ENCODE peak calls at places on chromosomes 11 and 22, in six cellular contexts. One of them, this sample, is unnamed.
A peak's percentile ranks its signal among the peaks of the same experiment; 100 is the strongest.

GRCh38 chr11:73597340-73597955 is 464 bp downstream of the FAM168A start:
- DNase-seq in CD8-positive, alpha-beta T cell: no peak
- DNase-seq in stimulated activated CD4-positive, alpha-beta T cell treated with anti-CD3 and anti-CD28 coated beads, TNF-alpha, amount 100 ng/mL, for 1 hour: no peak
- DNase-seq in hippocampal formation: no peak
- DNase-seq in HL-60: peak; percentile 10
- DNase-seq in thyroid gland: peak; percentile 2
- DNase-seq in this sample: no peak

GRCh38 chr22:46274381-46274780 is 6.6 kb downstream of the TTC38 start:
- DNase-seq in HL-60: no peak
- DNase-seq in stimulated activated CD4-positive, alpha-beta T cell treated with anti-CD3 and anti-CD28 coated beads, TNF-alpha, amount 100 ng/mL, for 1 hour: no peak
- DNase-seq in CD8-positive, alpha-beta T cell: no peak
- DNase-seq in hippocampal formation: no peak
- DNase-seq in thyroid gland: no peak
- DNase-seq in this sample: no peak

GRCh38 chr11:48169706-48170105 is 46.9 kb upstream of the OR4B1 start:
- DNase-seq in stimulated activated CD4-positive, alpha-beta T cell treated with anti-CD3 and anti-CD28 coated beads, TNF-alpha, amount 100 ng/mL, for 1 hour: no peak
- DNase-seq in HL-60: no peak
- DNase-seq in hippocampal formation: no peak
- DNase-seq in CD8-positive, alpha-beta T cell: no peak
- DNase-seq in thyroid gland: no peak
- DNase-seq in this sample: no peak

GRCh38 chr11:100640071-100640470 is 47.0 kb upstream of the ARHGAP42 start:
- DNase-seq in hippocampal formation: no peak
- DNase-seq in thyroid gland: no peak
- DNase-seq in stimulated activated CD4-positive, alpha-beta T cell treated with anti-CD3 and anti-CD28 coated beads, TNF-alpha, amount 100 ng/mL, for 1 hour: no peak
- DNase-seq in CD8-positive, alpha-beta T cell: no peak
- DNase-seq in HL-60: no peak
- DNase-seq in this sample: no peak

GRCh38 chr11:116037851-116038250 is 533.6 kb upstream of the CADM1 start:
- DNase-seq in stimulated activated CD4-positive, alpha-beta T cell treated with anti-CD3 and anti-CD28 coated beads, TNF-alpha, amount 100 ng/mL, for 1 hour: no peak
- DNase-seq in CD8-positive, alpha-beta T cell: no peak
- DNase-seq in hippocampal formation: no peak
- DNase-seq in thyroid gland: no peak
- DNase-seq in HL-60: no peak
- DNase-seq in this sample: no peak

GRCh38 chr11:119618208-119618909 is 110.6 kb downstream of the NECTIN1 start:
- DNase-seq in HL-60: no peak
- DNase-seq in thyroid gland: no peak
- DNase-seq in CD8-positive, alpha-beta T cell: no peak
- DNase-seq in stimulated activated CD4-positive, alpha-beta T cell treated with anti-CD3 and anti-CD28 coated beads, TNF-alpha, amount 100 ng/mL, for 1 hour: no peak
- DNase-seq in hippocampal formation: peak; percentile 88
- DNase-seq in this sample: no peak

GRCh38 chr22:20807315-20807752 is 33.4 kb downstream of the SERPIND1 start:
- DNase-seq in HL-60: peak; percentile 51
- DNase-seq in hippocampal formation: peak; percentile 14
- DNase-seq in CD8-positive, alpha-beta T cell: no peak
- DNase-seq in stimulated activated CD4-positive, alpha-beta T cell treated with anti-CD3 and anti-CD28 coated beads, TNF-alpha, amount 100 ng/mL, for 1 hour: no peak
- DNase-seq in thyroid gland: no peak
- DNase-seq in this sample: no peak

GRCh38 chr11:62508336-62509058 is 38.1 kb downstream of the AHNAK start:
- DNase-seq in CD8-positive, alpha-beta T cell: no peak
- DNase-seq in thyroid gland: peak; percentile 96
- DNase-seq in hippocampal formation: peak; percentile 79
- DNase-seq in HL-60: no peak
- DNase-seq in stimulated activated CD4-positive, alpha-beta T cell treated with anti-CD3 and anti-CD28 coated beads, TNF-alpha, amount 100 ng/mL, for 1 hour: no peak
- DNase-seq in this sample: no peak

GRCh38 chr11:80028998-80029397 is 588.2 kb upstream of the TENM4 start:
- DNase-seq in thyroid gland: no peak
- DNase-seq in CD8-positive, alpha-beta T cell: no peak
- DNase-seq in HL-60: no peak
- DNase-seq in stimulated activated CD4-positive, alpha-beta T cell treated with anti-CD3 and anti-CD28 coated beads, TNF-alpha, amount 100 ng/mL, for 1 hour: no peak
- DNase-seq in hippocampal formation: no peak
- DNase-seq in this sample: no peak

GRCh38 chr11:13465909-13466371 is 2.9 kb upstream of the BTBD10 start:
- DNase-seq in thyroid gland: no peak
- DNase-seq in stimulated activated CD4-positive, alpha-beta T cell treated with anti-CD3 and anti-CD28 coated beads, TNF-alpha, amount 100 ng/mL, for 1 hour: no peak
- DNase-seq in CD8-positive, alpha-beta T cell: no peak
- DNase-seq in hippocampal formation: no peak
- DNase-seq in HL-60: no peak
- DNase-seq in this sample: no peak

GRCh38 chr11:93225642-93226041 is 27.9 kb upstream of the SLC36A4 start:
- DNase-seq in CD8-positive, alpha-beta T cell: no peak
- DNase-seq in hippocampal formation: no peak
- DNase-seq in thyroid gland: no peak
- DNase-seq in stimulated activated CD4-positive, alpha-beta T cell treated with anti-CD3 and anti-CD28 coated beads, TNF-alpha, amount 100 ng/mL, for 1 hour: no peak
- DNase-seq in HL-60: no peak
- DNase-seq in this sample: peak; percentile 4

GRCh38 chr11:116262370-116262769 is 510.4 kb downstream of the BUD13 start:
- DNase-seq in HL-60: no peak
- DNase-seq in CD8-positive, alpha-beta T cell: no peak
- DNase-seq in thyroid gland: no peak
- DNase-seq in stimulated activated CD4-positive, alpha-beta T cell treated with anti-CD3 and anti-CD28 coated beads, TNF-alpha, amount 100 ng/mL, for 1 hour: no peak
- DNase-seq in hippocampal formation: no peak
- DNase-seq in this sample: no peak

GRCh38 chr11:83722392-83722791 is 436.2 kb upstream of the CCDC90B start:
- DNase-seq in stimulated activated CD4-positive, alpha-beta T cell treated with anti-CD3 and anti-CD28 coated beads, TNF-alpha, amount 100 ng/mL, for 1 hour: no peak
- DNase-seq in hippocampal formation: no peak
- DNase-seq in CD8-positive, alpha-beta T cell: no peak
- DNase-seq in thyroid gland: peak; percentile 40
- DNase-seq in HL-60: no peak
- DNase-seq in this sample: no peak

GRCh38 chr11:134754196-134754822 is 342.3 kb upstream of the B3GAT1 start:
- DNase-seq in stimulated activated CD4-positive, alpha-beta T cell treated with anti-CD3 and anti-CD28 coated beads, TNF-alpha, amount 100 ng/mL, for 1 hour: no peak
- DNase-seq in CD8-positive, alpha-beta T cell: no peak
- DNase-seq in thyroid gland: no peak
- DNase-seq in HL-60: no peak
- DNase-seq in hippocampal formation: no peak
- DNase-seq in this sample: no peak

GRCh38 chr11:65791719-65792213 is 4.9 kb downstream of the OVOL1 start:
- DNase-seq in HL-60: peak; percentile 62
- DNase-seq in hippocampal formation: no peak
- DNase-seq in thyroid gland: no peak
- DNase-seq in stimulated activated CD4-positive, alpha-beta T cell treated with anti-CD3 and anti-CD28 coated beads, TNF-alpha, amount 100 ng/mL, for 1 hour: no peak
- DNase-seq in CD8-positive, alpha-beta T cell: no peak
- DNase-seq in this sample: peak; percentile 48

GRCh38 chr11:103681855-103682254 is 354.6 kb upstream of the DDI1 start:
- DNase-seq in stimulated activated CD4-positive, alpha-beta T cell treated with anti-CD3 and anti-CD28 coated beads, TNF-alpha, amount 100 ng/mL, for 1 hour: no peak
- DNase-seq in thyroid gland: no peak
- DNase-seq in CD8-positive, alpha-beta T cell: no peak
- DNase-seq in hippocampal formation: no peak
- DNase-seq in HL-60: no peak
- DNase-seq in this sample: no peak

GRCh38 chr11:7575841-7576451 is 62.1 kb downstream of the PPFIBP2 start:
- DNase-seq in CD8-positive, alpha-beta T cell: no peak
- DNase-seq in thyroid gland: peak; percentile 83
- DNase-seq in hippocampal formation: peak; percentile 47
- DNase-seq in HL-60: no peak
- DNase-seq in stimulated activated CD4-positive, alpha-beta T cell treated with anti-CD3 and anti-CD28 coated beads, TNF-alpha, amount 100 ng/mL, for 1 hour: no peak
- DNase-seq in this sample: no peak

GRCh38 chr11:93905384-93905783 is 55.0 kb upstream of the VSTM5 start:
- DNase-seq in HL-60: no peak
- DNase-seq in hippocampal formation: no peak
- DNase-seq in stimulated activated CD4-positive, alpha-beta T cell treated with anti-CD3 and anti-CD28 coated beads, TNF-alpha, amount 100 ng/mL, for 1 hour: no peak
- DNase-seq in thyroid gland: no peak
- DNase-seq in CD8-positive, alpha-beta T cell: no peak
- DNase-seq in this sample: no peak

GRCh38 chr11:1513326-1514296 is 27.0 kb upstream of the MOB2 start:
- DNase-seq in thyroid gland: no peak
- DNase-seq in hippocampal formation: no peak
- DNase-seq in CD8-positive, alpha-beta T cell: no peak
- DNase-seq in stimulated activated CD4-positive, alpha-beta T cell treated with anti-CD3 and anti-CD28 coated beads, TNF-alpha, amount 100 ng/mL, for 1 hour: no peak
- DNase-seq in HL-60: no peak
- DNase-seq in this sample: no peak

GRCh38 chr22:36052505-36052941 is 23.9 kb upstream of the RBFOX2 start:
- DNase-seq in stimulated activated CD4-positive, alpha-beta T cell treated with anti-CD3 and anti-CD28 coated beads, TNF-alpha, amount 100 ng/mL, for 1 hour: no peak
- DNase-seq in CD8-positive, alpha-beta T cell: no peak
- DNase-seq in hippocampal formation: no peak
- DNase-seq in HL-60: no peak
- DNase-seq in thyroid gland: no peak
- DNase-seq in this sample: no peak

GRCh38 chr11:65506770-65507485 is 8.1 kb downstream of the MALAT1 start:
- DNase-seq in stimulated activated CD4-positive, alpha-beta T cell treated with anti-CD3 and anti-CD28 coated beads, TNF-alpha, amount 100 ng/mL, for 1 hour: no peak
- DNase-seq in CD8-positive, alpha-beta T cell: peak; percentile 32
- DNase-seq in HL-60: no peak
- DNase-seq in hippocampal formation: no peak
- DNase-seq in thyroid gland: peak; percentile 81
- DNase-seq in this sample: peak; percentile 50

GRCh38 chr11:19342036-19342435 is 101.3 kb upstream of the E2F8 start:
- DNase-seq in thyroid gland: no peak
- DNase-seq in hippocampal formation: no peak
- DNase-seq in stimulated activated CD4-positive, alpha-beta T cell treated with anti-CD3 and anti-CD28 coated beads, TNF-alpha, amount 100 ng/mL, for 1 hour: no peak
- DNase-seq in CD8-positive, alpha-beta T cell: no peak
- DNase-seq in HL-60: no peak
- DNase-seq in this sample: no peak

GRCh38 chr22:19446603-19447387 is 716 bp downstream of the C22orf39 start:
- DNase-seq in CD8-positive, alpha-beta T cell: no peak
- DNase-seq in hippocampal formation: no peak
- DNase-seq in HL-60: no peak
- DNase-seq in stimulated activated CD4-positive, alpha-beta T cell treated with anti-CD3 and anti-CD28 coated beads, TNF-alpha, amount 100 ng/mL, for 1 hour: no peak
- DNase-seq in thyroid gland: no peak
- DNase-seq in this sample: no peak

GRCh38 chr22:22103078-22103593 is 120.5 kb upstream of the TOP3B start:
- DNase-seq in HL-60: no peak
- DNase-seq in thyroid gland: no peak
- DNase-seq in hippocampal formation: no peak
- DNase-seq in CD8-positive, alpha-beta T cell: no peak
- DNase-seq in stimulated activated CD4-positive, alpha-beta T cell treated with anti-CD3 and anti-CD28 coated beads, TNF-alpha, amount 100 ng/mL, for 1 hour: no peak
- DNase-seq in this sample: no peak

GRCh38 chr11:8899119-8899753 is 11.8 kb upstream of the AKIP1 start:
- DNase-seq in hippocampal formation: no peak
- DNase-seq in thyroid gland: no peak
- DNase-seq in HL-60: no peak
- DNase-seq in stimulated activated CD4-positive, alpha-beta T cell treated with anti-CD3 and anti-CD28 coated beads, TNF-alpha, amount 100 ng/mL, for 1 hour: no peak
- DNase-seq in CD8-positive, alpha-beta T cell: no peak
- DNase-seq in this sample: no peak

GRCh38 chr11:76329084-76329648 is 51.8 kb downstream of the THAP12 start:
- DNase-seq in stimulated activated CD4-positive, alpha-beta T cell treated with anti-CD3 and anti-CD28 coated beads, TNF-alpha, amount 100 ng/mL, for 1 hour: no peak
- DNase-seq in HL-60: no peak
- DNase-seq in thyroid gland: no peak
- DNase-seq in CD8-positive, alpha-beta T cell: no peak
- DNase-seq in hippocampal formation: no peak
- DNase-seq in this sample: no peak

GRCh38 chr11:88327462-88328143 is 9.9 kb downstream of the CTSC start:
- DNase-seq in thyroid gland: no peak
- DNase-seq in hippocampal formation: no peak
- DNase-seq in stimulated activated CD4-positive, alpha-beta T cell treated with anti-CD3 and anti-CD28 coated beads, TNF-alpha, amount 100 ng/mL, for 1 hour: no peak
- DNase-seq in HL-60: no peak
- DNase-seq in CD8-positive, alpha-beta T cell: no peak
- DNase-seq in this sample: no peak

GRCh38 chr22:36036167-36036624 is 7.6 kb upstream of the RBFOX2 start:
- DNase-seq in hippocampal formation: no peak
- DNase-seq in CD8-positive, alpha-beta T cell: no peak
- DNase-seq in stimulated activated CD4-positive, alpha-beta T cell treated with anti-CD3 and anti-CD28 coated beads, TNF-alpha, amount 100 ng/mL, for 1 hour: no peak
- DNase-seq in thyroid gland: no peak
- DNase-seq in HL-60: no peak
- DNase-seq in this sample: no peak

GRCh38 chr11:13963949-13964770 is 1.6 kb downstream of the SPON1 start:
- DNase-seq in CD8-positive, alpha-beta T cell: no peak
- DNase-seq in stimulated activated CD4-positive, alpha-beta T cell treated with anti-CD3 and anti-CD28 coated beads, TNF-alpha, amount 100 ng/mL, for 1 hour: no peak
- DNase-seq in thyroid gland: peak; percentile 5
- DNase-seq in hippocampal formation: no peak
- DNase-seq in HL-60: no peak
- DNase-seq in this sample: no peak

GRCh38 chr11:111671383-111671782 is 69.1 kb downstream of the SIK2 start:
- DNase-seq in stimulated activated CD4-positive, alpha-beta T cell treated with anti-CD3 and anti-CD28 coated beads, TNF-alpha, amount 100 ng/mL, for 1 hour: no peak
- DNase-seq in CD8-positive, alpha-beta T cell: no peak
- DNase-seq in HL-60: no peak
- DNase-seq in hippocampal formation: no peak
- DNase-seq in thyroid gland: no peak
- DNase-seq in this sample: no peak

GRCh38 chr11:126172596-126173038 is 38.8 kb downstream of the RPUSD4 start:
- DNase-seq in CD8-positive, alpha-beta T cell: no peak
- DNase-seq in hippocampal formation: no peak
- DNase-seq in stimulated activated CD4-positive, alpha-beta T cell treated with anti-CD3 and anti-CD28 coated beads, TNF-alpha, amount 100 ng/mL, for 1 hour: no peak
- DNase-seq in HL-60: peak; percentile 61
- DNase-seq in thyroid gland: no peak
- DNase-seq in this sample: no peak

GRCh38 chr11:128884703-128885338 is 6.3 kb upstream of the KCNJ5 start:
- DNase-seq in HL-60: no peak
- DNase-seq in hippocampal formation: peak; percentile 26
- DNase-seq in thyroid gland: peak; percentile 71
- DNase-seq in CD8-positive, alpha-beta T cell: no peak
- DNase-seq in stimulated activated CD4-positive, alpha-beta T cell treated with anti-CD3 and anti-CD28 coated beads, TNF-alpha, amount 100 ng/mL, for 1 hour: no peak
- DNase-seq in this sample: peak; percentile 72

GRCh38 chr11:72548481-72548880 is 114.2 kb upstream of the CLPB start:
- DNase-seq in hippocampal formation: no peak
- DNase-seq in CD8-positive, alpha-beta T cell: no peak
- DNase-seq in HL-60: no peak
- DNase-seq in thyroid gland: no peak
- DNase-seq in stimulated activated CD4-positive, alpha-beta T cell treated with anti-CD3 and anti-CD28 coated beads, TNF-alpha, amount 100 ng/mL, for 1 hour: no peak
- DNase-seq in this sample: no peak

GRCh38 chr11:20729597-20730095 is 60.3 kb downstream of the NELL1 start:
- DNase-seq in stimulated activated CD4-positive, alpha-beta T cell treated with anti-CD3 and anti-CD28 coated beads, TNF-alpha, amount 100 ng/mL, for 1 hour: no peak
- DNase-seq in thyroid gland: no peak
- DNase-seq in HL-60: no peak
- DNase-seq in hippocampal formation: no peak
- DNase-seq in CD8-positive, alpha-beta T cell: no peak
- DNase-seq in this sample: no peak

GRCh38 chr11:129257512-129257911 is 65.4 kb upstream of the ARHGAP32 start:
- DNase-seq in thyroid gland: no peak
- DNase-seq in stimulated activated CD4-positive, alpha-beta T cell treated with anti-CD3 and anti-CD28 coated beads, TNF-alpha, amount 100 ng/mL, for 1 hour: no peak
- DNase-seq in hippocampal formation: no peak
- DNase-seq in CD8-positive, alpha-beta T cell: no peak
- DNase-seq in HL-60: no peak
- DNase-seq in this sample: no peak

GRCh38 chr11:111582163-111582562 is 20.1 kb upstream of the SIK2 start:
- DNase-seq in hippocampal formation: no peak
- DNase-seq in CD8-positive, alpha-beta T cell: no peak
- DNase-seq in thyroid gland: no peak
- DNase-seq in HL-60: no peak
- DNase-seq in stimulated activated CD4-positive, alpha-beta T cell treated with anti-CD3 and anti-CD28 coated beads, TNF-alpha, amount 100 ng/mL, for 1 hour: no peak
- DNase-seq in this sample: no peak

GRCh38 chr22:46087816-46088277 is 62.5 kb upstream of the PPARA start:
- DNase-seq in hippocampal formation: peak; percentile 97
- DNase-seq in stimulated activated CD4-positive, alpha-beta T cell treated with anti-CD3 and anti-CD28 coated beads, TNF-alpha, amount 100 ng/mL, for 1 hour: no peak
- DNase-seq in CD8-positive, alpha-beta T cell: no peak
- DNase-seq in thyroid gland: peak; percentile 52
- DNase-seq in HL-60: no peak
- DNase-seq in this sample: no peak

This sample was measured in memory B cell.